ENCODE peak calls at places on chromosomes 5 and 9, in seven cellular contexts. T, C, S, F, A, Q and O are unnamed samples.

GRCh38 chr9:12790026-12790425 is 15.2 kb downstream of the LURAP1L start:
- DNase-seq in C (peak), T (no peak), F (no peak), S (no peak), Q (no peak), A (no peak), O (no peak)

GRCh38 chr5:173928871-173929574 is 40.9 kb downstream of the CPEB4 start:
- DNase-seq in T (no peak), S (no peak), C (no peak), A (no peak), F (no peak), Q (no peak), O (no peak)

GRCh38 chr9:125613156-125613555 is 93.9 kb downstream of the MAPKAP1 start:
- DNase-seq in F (no peak), T (no peak), S (no peak), Q (no peak), C (no peak), A (no peak), O (no peak)

GRCh38 chr9:86580688-86581087 is 226.5 kb upstream of the TUT7 start:
- DNase-seq in F (peak), C (no peak), Q (no peak), A (no peak), T (no peak), S (no peak), O (no peak)

GRCh38 chr9:79371301-79371700 is 200.5 kb upstream of the TLE4 start:
- DNase-seq in Q (no peak), A (no peak), F (no peak), S (no peak), T (no peak), C (no peak), O (no peak)

GRCh38 chr9:135712571-135713295 is 10.7 kb downstream of the KCNT1 start:
- DNase-seq in Q (no peak), A (no peak), S (no peak), C (no peak), T (no peak), F (no peak), O (no peak)

GRCh38 chr9:21872696-21873095 is 70.3 kb downstream of the MTAP start:
- DNase-seq in F (no peak), A (no peak), C (no peak), S (no peak), Q (no peak), T (no peak), O (no peak)

GRCh38 chr9:114185570-114185969 is 30.2 kb downstream of the COL27A1 start:
- DNase-seq in C (no peak), T (no peak), F (no peak), A (no peak), S (no peak), Q (no peak), O (no peak)

GRCh38 chr9:90421786-90422185 is 220.8 kb downstream of the DIRAS2 start:
- DNase-seq in T (no peak), S (no peak), F (no peak), C (no peak), A (no peak), Q (no peak), O (no peak)

GRCh38 chr5:112957970-112958773 is 18.4 kb upstream of the DCP2 start:
- DNase-seq in T (peak), S (peak), Q (peak), C (peak), F (peak), A (peak), O (peak)

GRCh38 chr5:5891350-5891749 is 468.9 kb downstream of the ICE1 start:
- DNase-seq in Q (no peak), C (peak), S (no peak), T (no peak), F (no peak), A (no peak), O (no peak)

GRCh38 chr5:149099920-149100319 is 37.1 kb upstream of the SH3TC2 start:
- DNase-seq in C (no peak), T (no peak), F (no peak), S (no peak), A (no peak), Q (no peak), O (no peak)

GRCh38 chr5:164370841-164371240 is 865.4 kb downstream of the MAT2B start:
- DNase-seq in Q (no peak), T (no peak), C (no peak), A (peak), F (no peak), S (no peak), O (no peak)

GRCh38 chr9:129145316-129145715 is 32.7 kb downstream of the IER5L start:
- DNase-seq in F (no peak), A (no peak), Q (no peak), C (no peak), T (no peak), S (no peak), O (no peak)
- H3K27ac ChIP-seq in F (peak), A (peak), Q (peak), C (peak), T (peak), S (peak), O (peak)

DNA sequence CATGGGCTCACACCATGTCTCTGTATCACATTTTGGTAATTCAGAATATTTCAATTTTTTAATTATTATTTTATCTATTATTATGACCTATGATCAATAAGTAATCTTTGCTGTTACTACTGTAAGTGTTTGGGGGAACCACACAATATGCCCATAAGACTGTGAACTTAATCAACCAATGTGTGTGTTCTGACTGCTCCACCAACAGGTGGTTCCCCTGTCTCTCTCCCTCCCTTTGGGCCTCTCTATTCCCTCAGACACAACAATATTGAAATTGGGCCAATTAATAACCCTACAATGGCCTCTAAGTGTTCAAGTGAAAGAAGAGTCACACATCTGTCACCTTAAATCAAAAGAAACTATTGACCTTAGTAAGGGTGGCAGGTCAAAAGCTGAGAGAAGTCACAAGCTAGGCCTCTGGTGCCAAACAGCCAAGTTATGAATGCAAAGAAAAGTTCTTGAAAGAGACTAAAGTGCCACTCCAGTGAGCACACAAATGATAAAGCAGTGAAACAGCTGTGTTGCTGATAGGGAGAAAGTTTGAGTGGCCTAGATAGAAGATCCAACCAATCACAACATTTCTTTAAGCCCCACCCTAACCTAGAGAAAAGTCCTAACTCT is 88.8 kb downstream of the DEPDC1B start:
- DNase-seq in Q (no peak), T (no peak), A (no peak), C (no peak), F (no peak), S (no peak), O (no peak)
- H3K27ac ChIP-seq in Q (no peak), T (no peak), A (no peak), C (no peak), F (no peak), S (no peak), O (no peak)

DNA sequence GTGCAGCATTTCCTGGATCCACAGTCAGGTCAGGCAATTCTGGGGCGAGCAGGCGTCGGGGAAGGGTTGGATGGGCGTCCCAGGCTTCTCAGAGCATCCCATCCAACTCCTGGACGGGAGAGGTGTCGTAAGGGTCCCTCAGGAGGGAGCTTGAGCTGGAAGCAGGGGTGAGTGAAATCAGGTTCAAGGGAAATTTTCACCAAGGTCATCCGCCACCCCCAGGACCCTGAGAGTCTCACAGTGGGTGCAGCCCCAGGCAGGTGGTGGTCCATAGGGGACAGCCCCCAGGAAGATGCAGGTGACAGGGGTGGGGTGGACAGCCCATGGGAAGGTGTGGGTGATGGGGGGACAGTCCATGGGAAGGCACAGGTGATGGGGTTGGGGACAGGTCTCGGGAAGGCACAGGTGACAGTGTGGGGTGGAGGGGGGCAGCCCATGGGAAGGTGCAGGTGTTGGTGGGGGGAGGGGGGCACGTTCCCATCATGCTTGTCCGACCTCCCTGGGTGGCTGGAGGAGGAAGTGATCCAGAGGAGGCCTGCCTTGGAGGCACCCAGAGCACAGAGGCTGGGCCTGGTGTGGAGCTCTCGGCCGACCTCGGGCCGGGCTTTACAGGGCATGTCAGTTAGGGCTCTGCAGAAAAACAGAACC is 48.9 kb downstream of the AHRR start:
- DNase-seq in A (no peak), Q (peak), S (no peak), F (peak), C (no peak), T (peak), O (no peak)
- H3K27ac ChIP-seq in A (no peak), Q (no peak), S (no peak), F (no peak), C (no peak), T (no peak), O (no peak)

GRCh38 chr9:15512889-15513288 is 2.1 kb upstream of the PSIP1 start:
- DNase-seq in C (no peak), F (no peak), S (no peak), T (no peak), A (no peak), Q (no peak), O (no peak)
- H3K27ac ChIP-seq in C (no peak), F (no peak), S (no peak), T (no peak), A (no peak), Q (no peak), O (peak)

GRCh38 chr9:73845539-73845938 is 651.6 kb upstream of the RORB start:
- DNase-seq in F (no peak), A (no peak), S (no peak), C (no peak), Q (no peak), T (no peak), O (no peak)
- H3K27ac ChIP-seq in F (no peak), A (no peak), S (no peak), C (no peak), Q (no peak), T (no peak), O (no peak)

GRCh38 chr5:139699352-139699751 is 51.2 kb downstream of the CXXC5 start:
- DNase-seq in A (no peak), F (no peak), S (no peak), Q (no peak), T (no peak), C (peak), O (no peak)

GRCh38 chr5:139702548-139702947 is 54.4 kb downstream of the CXXC5 start:
- DNase-seq in Q (no peak), F (no peak), T (no peak), S (no peak), C (no peak), A (no peak), O (no peak)

GRCh38 chr5:139704748-139705147 is 56.6 kb downstream of the CXXC5 start:
- DNase-seq in A (no peak), Q (no peak), S (no peak), F (no peak), C (no peak), T (no peak), O (no peak)

GRCh38 chr5:139698461-139699146 is 50.5 kb downstream of the CXXC5 start:
- DNase-seq in A (no peak), T (peak), Q (peak), F (peak), S (peak), C (peak), O (peak)

GRCh38 chr5:139700711-139701693 is 52.9 kb downstream of the CXXC5 start:
- DNase-seq in T (no peak), C (no peak), Q (peak), A (no peak), F (no peak), S (peak), O (no peak)
- H3K27ac ChIP-seq in T (no peak), C (no peak), Q (no peak), A (no peak), F (no peak), S (no peak), O (no peak)